ENCODE peak calls at places on chromosomes 13 and 19, in six cellular contexts. One of them, this sample, is unnamed.

GRCh38 chr13:110448230-110448629 is 113.3 kb downstream of the RAB20 start:
- DNase-seq in HAP-1: no peak
- DNase-seq in effector memory CD4-positive, alpha-beta T cell: no peak
- DNase-seq in transverse colon: no peak
- DNase-seq in fibroblast of lung: peak; percentile 93
- DNase-seq in A673: no peak
- DNase-seq in this sample: no peak

GRCh38 chr13:23899555-23899954 is 2.3 kb upstream of the C1QTNF9B start:
- DNase-seq in HAP-1: peak; percentile 67
- DNase-seq in effector memory CD4-positive, alpha-beta T cell: no peak
- DNase-seq in transverse colon: no peak
- DNase-seq in fibroblast of lung: peak; percentile 52
- DNase-seq in A673: peak; percentile 47
- DNase-seq in this sample: peak; percentile 33

GRCh38 chr13:30323524-30323923 is 16.2 kb upstream of the KATNAL1 start:
- DNase-seq in HAP-1: no peak
- DNase-seq in effector memory CD4-positive, alpha-beta T cell: no peak
- DNase-seq in transverse colon: no peak
- DNase-seq in fibroblast of lung: no peak
- DNase-seq in A673: no peak
- DNase-seq in this sample: no peak

GRCh38 chr13:64239372-64239771 is 2823.7 kb upstream of the PCDH20 start:
- DNase-seq in HAP-1: no peak
- DNase-seq in effector memory CD4-positive, alpha-beta T cell: no peak
- DNase-seq in transverse colon: no peak
- DNase-seq in fibroblast of lung: peak; percentile 82
- DNase-seq in A673: peak; percentile 50
- DNase-seq in this sample: no peak

GRCh38 chr19:56866563-56866962 is 26.0 kb upstream of the PEG3 start:
- DNase-seq in HAP-1: no peak
- DNase-seq in effector memory CD4-positive, alpha-beta T cell: no peak
- DNase-seq in transverse colon: no peak
- DNase-seq in fibroblast of lung: no peak
- DNase-seq in A673: no peak
- DNase-seq in this sample: no peak

GRCh38 chr19:32268381-32268780 is 77.0 kb upstream of the ZNF507 start:
- DNase-seq in HAP-1: no peak
- DNase-seq in effector memory CD4-positive, alpha-beta T cell: no peak
- DNase-seq in transverse colon: no peak
- DNase-seq in fibroblast of lung: no peak
- DNase-seq in A673: peak; percentile 92
- DNase-seq in this sample: no peak

GRCh38 chr19:36436531-36436930 is 18.1 kb upstream of the ZFP82 start:
- DNase-seq in HAP-1: no peak
- DNase-seq in effector memory CD4-positive, alpha-beta T cell: no peak
- DNase-seq in transverse colon: no peak
- DNase-seq in fibroblast of lung: no peak
- DNase-seq in A673: no peak
- DNase-seq in this sample: peak; percentile 39

GRCh38 chr13:45456196-45456972 is 8.4 kb upstream of the COG3 start:
- DNase-seq in HAP-1: no peak
- DNase-seq in effector memory CD4-positive, alpha-beta T cell: no peak
- DNase-seq in transverse colon: no peak
- DNase-seq in fibroblast of lung: peak; percentile 64
- DNase-seq in A673: no peak
- DNase-seq in this sample: no peak

GRCh38 chr19:35290381-35291135 is 1.4 kb upstream of the MAG start:
- DNase-seq in HAP-1: no peak
- DNase-seq in effector memory CD4-positive, alpha-beta T cell: no peak
- DNase-seq in transverse colon: no peak
- DNase-seq in fibroblast of lung: no peak
- DNase-seq in A673: no peak
- DNase-seq in this sample: no peak

GRCh38 chr13:51804295-51805172 is 571 bp upstream of the DHRS12 start:
- DNase-seq in HAP-1: no peak
- DNase-seq in effector memory CD4-positive, alpha-beta T cell: peak; percentile 33
- DNase-seq in transverse colon: peak; percentile 53
- DNase-seq in fibroblast of lung: no peak
- DNase-seq in A673: no peak
- DNase-seq in this sample: no peak

GRCh38 chr19:51441410-51442390 is 16.6 kb downstream of the SIGLEC8 start:
- DNase-seq in HAP-1: no peak
- DNase-seq in effector memory CD4-positive, alpha-beta T cell: peak; percentile 76
- DNase-seq in transverse colon: peak; percentile 73
- DNase-seq in fibroblast of lung: no peak
- DNase-seq in A673: no peak
- DNase-seq in this sample: peak; percentile 69

GRCh38 chr19:13790354-13790753 is 4.9 kb upstream of the ZSWIM4 start:
- DNase-seq in HAP-1: no peak
- DNase-seq in effector memory CD4-positive, alpha-beta T cell: no peak
- DNase-seq in transverse colon: no peak
- DNase-seq in fibroblast of lung: peak; percentile 68
- DNase-seq in A673: no peak
- DNase-seq in this sample: no peak

GRCh38 chr13:97724450-97724849 is 229.0 kb upstream of the IPO5 start:
- DNase-seq in HAP-1: no peak
- DNase-seq in effector memory CD4-positive, alpha-beta T cell: no peak
- DNase-seq in transverse colon: no peak
- DNase-seq in fibroblast of lung: no peak
- DNase-seq in A673: peak; percentile 14
- DNase-seq in this sample: no peak

GRCh38 chr19:21109116-21109515 is 27.1 kb downstream of the ZNF714 start:
- DNase-seq in HAP-1: no peak
- DNase-seq in effector memory CD4-positive, alpha-beta T cell: no peak
- DNase-seq in transverse colon: no peak
- DNase-seq in fibroblast of lung: peak; percentile 63
- DNase-seq in A673: no peak
- DNase-seq in this sample: no peak

GRCh38 chr13:59477011-59477410 is 686.7 kb downstream of the DIAPH3 start:
- DNase-seq in HAP-1: peak; percentile 41
- DNase-seq in effector memory CD4-positive, alpha-beta T cell: no peak
- DNase-seq in transverse colon: no peak
- DNase-seq in fibroblast of lung: no peak
- DNase-seq in A673: no peak
- DNase-seq in this sample: peak; percentile 5

GRCh38 chr19:5948697-5949564 is 29.0 kb downstream of the RANBP3 start:
- DNase-seq in HAP-1: no peak
- DNase-seq in effector memory CD4-positive, alpha-beta T cell: no peak
- DNase-seq in transverse colon: no peak
- DNase-seq in fibroblast of lung: no peak
- DNase-seq in A673: peak; percentile 40
- DNase-seq in this sample: no peak
- H3K4me3 ChIP-seq in HAP-1: no peak overlapping the region
- H3K4me3 ChIP-seq in effector memory CD4-positive, alpha-beta T cell: peak overlapping the region; percentile 13
- H3K4me3 ChIP-seq in transverse colon: no peak overlapping the region
- H3K4me3 ChIP-seq in fibroblast of lung: no peak overlapping the region
- H3K4me3 ChIP-seq in A673: no peak overlapping the region
- H3K4me3 ChIP-seq in this sample: peak overlapping the region; percentile 45

DNA sequence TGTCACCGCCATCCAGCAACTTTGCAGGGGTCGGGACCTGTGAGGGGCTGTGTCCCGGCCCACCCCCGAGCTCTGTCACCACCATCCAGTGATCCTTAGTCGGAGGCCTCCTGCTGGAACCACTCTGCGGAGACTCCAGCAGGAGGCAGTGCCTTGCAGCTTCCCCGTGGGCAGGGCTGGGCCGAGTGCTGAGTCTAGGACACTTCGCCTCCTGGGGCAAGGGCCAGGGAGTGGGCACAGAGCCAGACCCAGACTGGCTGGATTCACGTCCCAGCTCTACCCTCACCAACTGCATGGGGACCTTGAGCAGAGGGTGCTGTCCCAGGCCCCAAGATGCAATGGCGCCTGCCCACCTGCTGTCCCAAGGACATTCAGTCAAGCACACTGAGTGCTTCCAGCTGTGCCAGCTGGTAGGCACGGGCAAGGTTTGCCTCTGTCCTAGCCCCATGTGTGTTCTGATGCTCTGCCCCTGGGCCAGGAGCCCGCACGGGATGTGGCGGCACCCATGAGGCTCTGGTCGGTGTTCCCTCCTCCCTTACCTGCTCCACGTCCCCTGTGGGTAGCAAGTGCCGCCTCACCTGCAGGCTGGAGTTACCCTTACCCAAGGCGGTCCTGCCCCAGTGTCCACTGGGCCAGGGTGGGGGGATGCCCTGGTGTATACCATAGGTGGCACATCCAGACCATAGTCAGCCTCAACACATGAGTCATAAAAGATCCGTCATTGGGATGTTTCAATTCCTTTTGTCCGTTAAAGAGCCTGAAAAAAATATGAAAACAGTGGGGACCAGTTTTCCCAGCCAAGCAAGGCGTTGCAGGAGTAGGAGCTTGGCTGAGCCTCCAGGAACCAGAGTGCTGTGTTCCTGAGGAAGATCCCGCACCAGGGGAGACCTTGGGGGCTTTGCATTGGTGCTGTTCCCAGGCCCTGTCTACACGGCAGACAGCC is 7.4 kb downstream of the FZR1 start:
- DNase-seq in HAP-1: no peak
- DNase-seq in effector memory CD4-positive, alpha-beta T cell: no peak
- DNase-seq in transverse colon: no peak
- DNase-seq in fibroblast of lung: no peak
- DNase-seq in A673: no peak
- DNase-seq in this sample: no peak
- H3K4me1 ChIP-seq in HAP-1: no peaks in the 10 kb centered on the region
- H3K4me1 ChIP-seq in effector memory CD4-positive, alpha-beta T cell: peaks cover 10% of the 10 kb centered on the region
- H3K4me1 ChIP-seq in transverse colon: peaks cover 20% of the 10 kb centered on the region
- H3K4me1 ChIP-seq in fibroblast of lung: peaks cover 18% of the 10 kb centered on the region
- H3K4me1 ChIP-seq in A673: peaks cover under 1% of the 10 kb centered on the region
- H3K4me1 ChIP-seq in this sample: peaks cover 16% of the 10 kb centered on the region

GRCh38 chr13:21142766-21143165 is 33.6 kb downstream of the SKA3 start:
- DNase-seq in HAP-1: no peak
- DNase-seq in effector memory CD4-positive, alpha-beta T cell: no peak
- DNase-seq in transverse colon: no peak
- DNase-seq in fibroblast of lung: no peak
- DNase-seq in A673: no peak
- DNase-seq in this sample: no peak
- H3K4me3 ChIP-seq in HAP-1: no peak overlapping the region
- H3K4me3 ChIP-seq in effector memory CD4-positive, alpha-beta T cell: no peak overlapping the region
- H3K4me3 ChIP-seq in transverse colon: no peak overlapping the region
- H3K4me3 ChIP-seq in fibroblast of lung: no peak overlapping the region
- H3K4me3 ChIP-seq in A673: peak overlapping the region; percentile 16
- H3K4me3 ChIP-seq in this sample: peak overlapping the region; percentile 2

GRCh38 chr13:114225610-114226009 is 9.1 kb upstream of the CDC16 start:
- DNase-seq in HAP-1: no peak
- DNase-seq in effector memory CD4-positive, alpha-beta T cell: no peak
- DNase-seq in transverse colon: no peak
- DNase-seq in fibroblast of lung: no peak
- DNase-seq in A673: no peak
- DNase-seq in this sample: no peak
- H3K4me1 ChIP-seq in HAP-1: no peaks in the 10 kb centered on the region
- H3K4me1 ChIP-seq in effector memory CD4-positive, alpha-beta T cell: peaks cover 33% of the 10 kb centered on the region
- H3K4me1 ChIP-seq in transverse colon: peaks cover 8% of the 10 kb centered on the region
- H3K4me1 ChIP-seq in fibroblast of lung: no peaks in the 10 kb centered on the region
- H3K4me1 ChIP-seq in A673: peaks cover 6% of the 10 kb centered on the region
- H3K4me1 ChIP-seq in this sample: peaks cover 10% of the 10 kb centered on the region

GRCh38 chr19:15296841-15297415 is 35.4 kb downstream of the BRD4 start:
- DNase-seq in HAP-1: no peak
- DNase-seq in effector memory CD4-positive, alpha-beta T cell: no peak
- DNase-seq in transverse colon: no peak
- DNase-seq in fibroblast of lung: no peak
- DNase-seq in A673: no peak
- DNase-seq in this sample: no peak
- H3K4me3 ChIP-seq in HAP-1: no peak overlapping the region
- H3K4me3 ChIP-seq in effector memory CD4-positive, alpha-beta T cell: no peak overlapping the region
- H3K4me3 ChIP-seq in transverse colon: no peak overlapping the region
- H3K4me3 ChIP-seq in fibroblast of lung: no peak overlapping the region
- H3K4me3 ChIP-seq in A673: no peak overlapping the region
- H3K4me3 ChIP-seq in this sample: no peak overlapping the region

GRCh38 chr13:74114641-74115040 is 19.6 kb downstream of the KLF12 start:
- DNase-seq in HAP-1: no peak
- DNase-seq in effector memory CD4-positive, alpha-beta T cell: no peak
- DNase-seq in transverse colon: no peak
- DNase-seq in fibroblast of lung: no peak
- DNase-seq in A673: no peak
- DNase-seq in this sample: no peak
- H3K4me1 ChIP-seq in HAP-1: no peaks in the 10 kb centered on the region
- H3K4me1 ChIP-seq in effector memory CD4-positive, alpha-beta T cell: peaks cover 5% of the 10 kb centered on the region
- H3K4me1 ChIP-seq in transverse colon: peaks cover 17% of the 10 kb centered on the region
- H3K4me1 ChIP-seq in fibroblast of lung: peaks cover 12% of the 10 kb centered on the region
- H3K4me1 ChIP-seq in A673: no peaks in the 10 kb centered on the region
- H3K4me1 ChIP-seq in this sample: no peaks in the 10 kb centered on the region

GRCh38 chr19:44549507-44549906 is 20.0 kb upstream of the CEACAM20 start:
- DNase-seq in HAP-1: no peak
- DNase-seq in effector memory CD4-positive, alpha-beta T cell: no peak
- DNase-seq in transverse colon: no peak
- DNase-seq in fibroblast of lung: no peak
- DNase-seq in A673: no peak
- DNase-seq in this sample: no peak
- H3K4me3 ChIP-seq in HAP-1: no peak overlapping the region
- H3K4me3 ChIP-seq in effector memory CD4-positive, alpha-beta T cell: no peak overlapping the region
- H3K4me3 ChIP-seq in transverse colon: no peak overlapping the region
- H3K4me3 ChIP-seq in fibroblast of lung: no peak overlapping the region
- H3K4me3 ChIP-seq in A673: no peak overlapping the region
- H3K4me3 ChIP-seq in this sample: no peak overlapping the region

DNA sequence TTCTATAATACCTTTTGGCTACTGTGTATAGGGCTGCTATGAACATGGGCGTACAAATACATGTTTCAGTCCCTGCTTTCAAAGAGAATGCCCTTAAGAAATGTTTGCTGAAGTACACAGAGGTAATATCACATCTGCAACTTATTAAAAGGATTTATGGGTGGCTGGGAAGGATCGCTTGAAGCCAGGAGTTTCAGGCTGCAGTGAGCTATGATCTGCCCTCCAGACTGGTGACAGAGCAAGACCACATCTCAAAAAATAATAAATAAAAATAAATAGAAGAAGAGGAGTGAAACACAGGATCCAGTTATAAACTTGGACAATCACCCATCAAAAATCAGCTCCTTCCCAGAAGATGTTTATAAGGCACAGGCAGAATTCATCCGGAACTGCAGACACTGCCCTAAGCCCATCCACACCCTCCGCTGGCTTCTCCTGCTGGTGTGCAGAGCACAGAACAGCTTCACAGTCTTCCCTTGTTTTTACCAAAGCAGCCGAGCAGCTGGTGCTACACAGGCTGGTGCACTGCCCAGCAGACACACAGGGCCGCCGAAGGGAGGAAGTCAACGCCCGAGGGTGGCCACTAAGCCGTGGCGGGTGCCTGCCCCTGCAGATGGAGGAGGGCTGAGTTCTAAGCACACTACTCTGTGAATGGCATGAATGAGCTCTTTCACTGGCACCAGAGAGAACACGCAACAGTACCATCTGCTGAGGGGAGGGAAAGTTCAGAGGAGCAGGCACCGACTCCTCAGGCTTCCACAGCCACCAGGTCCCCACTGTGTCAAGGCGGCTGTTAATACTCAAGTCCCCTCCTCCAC is 44.0 kb downstream of the BRD4 start:
- DNase-seq in HAP-1: no peak
- DNase-seq in effector memory CD4-positive, alpha-beta T cell: no peak
- DNase-seq in transverse colon: no peak
- DNase-seq in fibroblast of lung: no peak
- DNase-seq in A673: peak; percentile 44
- DNase-seq in this sample: peak; percentile 74
- H3K4me1 ChIP-seq in HAP-1: peaks cover 38% of the 10 kb centered on the region
- H3K4me1 ChIP-seq in effector memory CD4-positive, alpha-beta T cell: peaks cover 88% of the 10 kb centered on the region
- H3K4me1 ChIP-seq in transverse colon: peaks cover 98% of the 10 kb centered on the region
- H3K4me1 ChIP-seq in fibroblast of lung: peaks cover 41% of the 10 kb centered on the region
- H3K4me1 ChIP-seq in A673: peaks cover 76% of the 10 kb centered on the region
- H3K4me1 ChIP-seq in this sample: peaks cover 100% of the 10 kb centered on the region

GRCh38 chr19:17831419-17831888 is 10.1 kb upstream of the INSL3 start:
- DNase-seq in HAP-1: no peak
- DNase-seq in effector memory CD4-positive, alpha-beta T cell: no peak
- DNase-seq in transverse colon: no peak
- DNase-seq in fibroblast of lung: no peak
- DNase-seq in A673: no peak
- DNase-seq in this sample: no peak
- H3K4me3 ChIP-seq in HAP-1: no peak overlapping the region
- H3K4me3 ChIP-seq in effector memory CD4-positive, alpha-beta T cell: no peak overlapping the region
- H3K4me3 ChIP-seq in transverse colon: no peak overlapping the region
- H3K4me3 ChIP-seq in fibroblast of lung: no peak overlapping the region
- H3K4me3 ChIP-seq in A673: no peak overlapping the region
- H3K4me3 ChIP-seq in this sample: no peak overlapping the region